ENCODE peak calls at places on chromosomes 1 and 21, in eight cellular contexts. N is endodermal cell, Z is heart left ventricle, K is HepG2, E is psoas muscle, A is stomach, L is HL-60, V is RWPE2. W is an unnamed sample.
A peak's percentile ranks its signal among the peaks of the same experiment; 100 is the strongest.

GRCh38 chr1:107681001-107681479 is 283.9 kb downstream of the VAV3 start:
- DNase-seq in N (no peak), Z (no peak), K (peak; percentile 94), E (no peak), A (no peak), L (no peak), V (no peak), W (no peak)

GRCh38 chr1:12150456-12151200 is 16.2 kb upstream of the TNFRSF1B start:
- DNase-seq in N (no peak), Z (peak; percentile 20), K (no peak), E (no peak), A (no peak), L (peak; percentile 87), V (no peak), W (peak; percentile 70)

GRCh38 chr1:21652101-21652936 is 16.8 kb downstream of the RAP1GAP start:
- DNase-seq in N (peak; percentile 65), Z (no peak), K (no peak), E (no peak), A (no peak), L (no peak), V (no peak), W (no peak)

GRCh38 chr21:15826147-15826780 is 96.5 kb downstream of the USP25 start:
- DNase-seq in N (peak; percentile 68), Z (no peak), K (peak; percentile 72), E (no peak), A (no peak), L (peak; percentile 25), V (no peak), W (no peak)

GRCh38 chr21:43203523-43204080 is 34.8 kb downstream of the CRYAA start:
- DNase-seq in N (peak; percentile 23), Z (no peak), K (no peak), E (no peak), A (no peak), L (no peak), V (peak; percentile 26), W (no peak)

GRCh38 chr1:115687744-115688143 is 46.0 kb downstream of the VANGL1 start:
- DNase-seq in N (no peak), Z (no peak), K (no peak), E (no peak), A (no peak), L (no peak), V (no peak), W (no peak)

GRCh38 chr1:160208179-160209040 is 3.2 kb downstream of the PEA15 start:
- DNase-seq in N (no peak), Z (no peak), K (no peak), E (no peak), A (no peak), L (no peak), V (no peak), W (no peak)

GRCh38 chr1:21491483-21492170 is 17.6 kb upstream of the ALPL start:
- DNase-seq in N (no peak), Z (no peak), K (no peak), E (no peak), A (no peak), L (no peak), V (no peak), W (no peak)

GRCh38 chr1:75087278-75087677 is 46.9 kb upstream of the LHX8 start:
- DNase-seq in N (no peak), Z (no peak), K (no peak), E (no peak), A (no peak), L (no peak), V (no peak), W (no peak)

GRCh38 chr1:32291145-32291707 is 657 bp upstream of the HDAC1 start:
- DNase-seq in N (no peak), Z (no peak), K (peak; percentile 30), E (no peak), A (no peak), L (no peak), V (no peak), W (no peak)

GRCh38 chr1:241738284-241738683 is 86.2 kb downstream of the WDR64 start:
- DNase-seq in N (no peak), Z (no peak), K (no peak), E (no peak), A (no peak), L (no peak), V (no peak), W (no peak)

GRCh38 chr1:87219141-87219540 is 109.5 kb upstream of the LMO4 start:
- DNase-seq in N (no peak), Z (no peak), K (no peak), E (no peak), A (no peak), L (no peak), V (no peak), W (no peak)

GRCh38 chr1:21607549-21608529 is 61.3 kb downstream of the RAP1GAP start:
- DNase-seq in N (peak; percentile 100), Z (peak; percentile 80), K (peak; percentile 50), E (peak; percentile 62), A (peak; percentile 95), L (no peak), V (peak; percentile 85), W (peak; percentile 85)

GRCh38 chr1:24503003-24503751 is 541 bp downstream of the RCAN3 start:
- DNase-seq in N (peak; percentile 70), Z (peak; percentile 28), K (no peak), E (no peak), A (no peak), L (no peak), V (no peak), W (no peak)

GRCh38 chr1:23577056-23577985 is 18.0 kb upstream of the ID3 start:
- DNase-seq in N (no peak), Z (peak; percentile 56), K (peak; percentile 79), E (no peak), A (no peak), L (no peak), V (no peak), W (peak; percentile 74)

GRCh38 chr1:38569932-38570356 is 289.6 kb downstream of the RRAGC start:
- DNase-seq in N (peak; percentile 46), Z (no peak), K (no peak), E (no peak), A (no peak), L (no peak), V (no peak), W (no peak)

GRCh38 chr1:161172776-161173376 is 4.4 kb downstream of the B4GALT3 start:
- DNase-seq in N (no peak), Z (no peak), K (no peak), E (peak; percentile 68), A (no peak), L (no peak), V (no peak), W (no peak)

GRCh38 chr1:181094813-181095212 is 6.3 kb downstream of the IER5 start:
- DNase-seq in N (no peak), Z (peak; percentile 59), K (no peak), E (no peak), A (no peak), L (no peak), V (no peak), W (no peak)

GRCh38 chr1:15578921-15579682 is 5.7 kb downstream of the AGMAT start:
- DNase-seq in N (no peak), Z (no peak), K (no peak), E (no peak), A (no peak), L (no peak), V (no peak), W (peak; percentile 39)

GRCh38 chr1:15583016-15583706 is 1.7 kb downstream of the AGMAT start:
- DNase-seq in N (no peak), Z (no peak), K (no peak), E (no peak), A (no peak), L (no peak), V (no peak), W (no peak)

GRCh38 chr1:15579683-15580047 is 5.2 kb downstream of the AGMAT start:
- DNase-seq in N (no peak), Z (no peak), K (no peak), E (no peak), A (no peak), L (no peak), V (no peak), W (no peak)

GRCh38 chr1:15584489-15585363 is at the start of gene AGMAT:
- DNase-seq in N (peak; percentile 96), Z (peak; percentile 33), K (peak; percentile 91), E (peak; percentile 50), A (peak; percentile 43), L (no peak), V (no peak), W (peak; percentile 80)
- TF ChIP-seq CTCF in N (peak; percentile 81), Z (no peak), K (peak; percentile 63), E (peak; percentile 29), A (no peak), L (no peak), V (peak; percentile 34), W (peak; percentile 33)

GRCh38 chr1:170660874-170661645 is 2.9 kb upstream of the PRRX1 start:
- DNase-seq in N (peak; percentile 68), Z (peak; percentile 37), K (no peak), E (peak; percentile 37), A (no peak), L (no peak), V (no peak), W (no peak)
- H3K27me3 ChIP-seq in N (peaks cover 87% of the 10 kb centered on the region), Z (peaks cover 18% of the 10 kb centered on the region), K (peaks cover 49% of the 10 kb centered on the region), E (peaks cover 3% of the 10 kb centered on the region), A (peaks cover 9% of the 10 kb centered on the region), L (peaks cover 56% of the 10 kb centered on the region), V (peaks cover 59% of the 10 kb centered on the region), W (peaks cover 3% of the 10 kb centered on the region)

DNA sequence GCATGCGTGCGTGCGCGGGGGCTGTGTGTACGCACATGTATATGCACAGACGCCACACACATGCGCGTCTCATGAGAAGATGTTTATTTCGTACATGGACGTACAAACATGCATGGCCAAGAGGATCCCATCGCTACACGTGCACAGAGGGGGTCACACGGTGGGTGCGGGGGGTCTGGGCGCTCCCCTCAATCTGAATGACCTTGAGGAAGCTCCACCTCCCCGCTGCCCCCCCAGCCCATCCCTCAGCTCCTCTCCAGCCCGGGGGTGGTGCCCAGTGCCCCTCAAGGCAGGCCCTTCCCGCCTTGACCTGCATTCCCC is 1.5 kb downstream of the TMEM240 start:
- DNase-seq in N (no peak), Z (no peak), K (no peak), E (no peak), A (no peak), L (no peak), V (no peak), W (no peak)
- H3K4me3 ChIP-seq in N (no peak overlapping the region), Z (no peak overlapping the region), K (no peak overlapping the region), E (peak overlapping the region; percentile 65), A (peak overlapping the region; percentile 63), L (no peak overlapping the region), V (no peak overlapping the region), W (no peak overlapping the region)

GRCh38 chr1:209805875-209806760 is at the start of gene IRF6:
- DNase-seq in N (peak; percentile 99), Z (peak; percentile 76), K (no peak), E (peak; percentile 73), A (peak; percentile 98), L (no peak), V (peak; percentile 90), W (peak; percentile 76)

GRCh38 chr1:209807509-209807908 is 1.6 kb upstream of the IRF6 start:
- DNase-seq in N (no peak), Z (no peak), K (no peak), E (no peak), A (no peak), L (no peak), V (no peak), W (no peak)

GRCh38 chr1:209808059-209808494 is 2.1 kb upstream of the IRF6 start:
- DNase-seq in N (no peak), Z (peak; percentile 85), K (peak; percentile 15), E (peak; percentile 26), A (no peak), L (no peak), V (peak; percentile 92), W (no peak)

GRCh38 chr1:209810783-209811182 is 4.8 kb upstream of the IRF6 start:
- DNase-seq in N (no peak), Z (no peak), K (no peak), E (no peak), A (no peak), L (no peak), V (no peak), W (no peak)

GRCh38 chr1:209809601-209810000 is 3.7 kb upstream of the IRF6 start:
- DNase-seq in N (no peak), Z (no peak), K (no peak), E (no peak), A (no peak), L (no peak), V (peak; percentile 68), W (no peak)
- TF ChIP-seq CTCF in N (no peak), Z (no peak), K (no peak), E (no peak), A (no peak), L (no peak), V (no peak), W (no peak)